ENCODE peak calls at places on chromosome 7, in nine cellular contexts. One of them, this sample, is unnamed.

GRCh38 chr7:117731455-117731854 is 141.8 kb downstream of the CTTNBP2 start:
- DNase-seq in neural progenitor cell: no peak
- DNase-seq in CD4-positive, CD25-positive, alpha-beta regulatory T cell: no peak
- DNase-seq in NCI-H345: no peak
- DNase-seq in OCI-LY7: no peak
- DNase-seq in DMS 273 treated with DMSO at 0.1 percent for 48 hours: no peak
- DNase-seq in choroid plexus epithelial cell: no peak
- DNase-seq in activated CD4-positive, alpha-beta T cell treated with anti-CD3 and anti-CD28 coated beads, Interleukin-2, amount 50 U/mL, for 24 hours: no peak
- DNase-seq in HT1080: peak
- DNase-seq in this sample: no peak

GRCh38 chr7:85030893-85031292 is 156.0 kb downstream of the SEMA3D start:
- DNase-seq in neural progenitor cell: peak
- DNase-seq in CD4-positive, CD25-positive, alpha-beta regulatory T cell: no peak
- DNase-seq in NCI-H345: peak
- DNase-seq in OCI-LY7: peak
- DNase-seq in DMS 273 treated with DMSO at 0.1 percent for 48 hours: no peak
- DNase-seq in choroid plexus epithelial cell: peak
- DNase-seq in activated CD4-positive, alpha-beta T cell treated with anti-CD3 and anti-CD28 coated beads, Interleukin-2, amount 50 U/mL, for 24 hours: no peak
- DNase-seq in HT1080: peak
- DNase-seq in this sample: no peak

GRCh38 chr7:119228482-119228881 is 1004.0 kb downstream of the ANKRD7 start:
- DNase-seq in neural progenitor cell: no peak
- DNase-seq in CD4-positive, CD25-positive, alpha-beta regulatory T cell: no peak
- DNase-seq in NCI-H345: no peak
- DNase-seq in OCI-LY7: no peak
- DNase-seq in DMS 273 treated with DMSO at 0.1 percent for 48 hours: no peak
- DNase-seq in choroid plexus epithelial cell: no peak
- DNase-seq in activated CD4-positive, alpha-beta T cell treated with anti-CD3 and anti-CD28 coated beads, Interleukin-2, amount 50 U/mL, for 24 hours: no peak
- DNase-seq in HT1080: no peak
- DNase-seq in this sample: no peak

GRCh38 chr7:27249724-27250636 is 7.4 kb downstream of the EVX1 start:
- DNase-seq in neural progenitor cell: peak
- DNase-seq in CD4-positive, CD25-positive, alpha-beta regulatory T cell: no peak
- DNase-seq in NCI-H345: no peak
- DNase-seq in OCI-LY7: no peak
- DNase-seq in DMS 273 treated with DMSO at 0.1 percent for 48 hours: no peak
- DNase-seq in choroid plexus epithelial cell: no peak
- DNase-seq in activated CD4-positive, alpha-beta T cell treated with anti-CD3 and anti-CD28 coated beads, Interleukin-2, amount 50 U/mL, for 24 hours: no peak
- DNase-seq in HT1080: no peak
- DNase-seq in this sample: no peak

GRCh38 chr7:25350074-25350473 is 121.8 kb upstream of the NPVF start:
- DNase-seq in neural progenitor cell: no peak
- DNase-seq in CD4-positive, CD25-positive, alpha-beta regulatory T cell: no peak
- DNase-seq in NCI-H345: no peak
- DNase-seq in OCI-LY7: no peak
- DNase-seq in DMS 273 treated with DMSO at 0.1 percent for 48 hours: no peak
- DNase-seq in choroid plexus epithelial cell: no peak
- DNase-seq in activated CD4-positive, alpha-beta T cell treated with anti-CD3 and anti-CD28 coated beads, Interleukin-2, amount 50 U/mL, for 24 hours: no peak
- DNase-seq in HT1080: no peak
- DNase-seq in this sample: no peak

GRCh38 chr7:155647734-155648133 is 3.3 kb downstream of the RBM33 start:
- DNase-seq in neural progenitor cell: no peak
- DNase-seq in CD4-positive, CD25-positive, alpha-beta regulatory T cell: no peak
- DNase-seq in NCI-H345: no peak
- DNase-seq in OCI-LY7: no peak
- DNase-seq in DMS 273 treated with DMSO at 0.1 percent for 48 hours: no peak
- DNase-seq in choroid plexus epithelial cell: no peak
- DNase-seq in activated CD4-positive, alpha-beta T cell treated with anti-CD3 and anti-CD28 coated beads, Interleukin-2, amount 50 U/mL, for 24 hours: no peak
- DNase-seq in HT1080: no peak
- DNase-seq in this sample: no peak

GRCh38 chr7:105677803-105678583 is 96.7 kb upstream of the EFCAB10 start:
- DNase-seq in neural progenitor cell: no peak
- DNase-seq in CD4-positive, CD25-positive, alpha-beta regulatory T cell: peak
- DNase-seq in NCI-H345: no peak
- DNase-seq in OCI-LY7: peak
- DNase-seq in DMS 273 treated with DMSO at 0.1 percent for 48 hours: no peak
- DNase-seq in choroid plexus epithelial cell: no peak
- DNase-seq in activated CD4-positive, alpha-beta T cell treated with anti-CD3 and anti-CD28 coated beads, Interleukin-2, amount 50 U/mL, for 24 hours: no peak
- DNase-seq in HT1080: no peak
- DNase-seq in this sample: no peak

GRCh38 chr7:108235451-108236061 is 105.4 kb upstream of the LAMB4 start:
- DNase-seq in neural progenitor cell: no peak
- DNase-seq in CD4-positive, CD25-positive, alpha-beta regulatory T cell: no peak
- DNase-seq in NCI-H345: no peak
- DNase-seq in OCI-LY7: no peak
- DNase-seq in DMS 273 treated with DMSO at 0.1 percent for 48 hours: no peak
- DNase-seq in choroid plexus epithelial cell: peak
- DNase-seq in activated CD4-positive, alpha-beta T cell treated with anti-CD3 and anti-CD28 coated beads, Interleukin-2, amount 50 U/mL, for 24 hours: no peak
- DNase-seq in HT1080: peak
- DNase-seq in this sample: no peak

GRCh38 chr7:412731-413356 is 106.8 kb downstream of the PDGFA start:
- DNase-seq in neural progenitor cell: no peak
- DNase-seq in CD4-positive, CD25-positive, alpha-beta regulatory T cell: no peak
- DNase-seq in NCI-H345: no peak
- DNase-seq in OCI-LY7: no peak
- DNase-seq in DMS 273 treated with DMSO at 0.1 percent for 48 hours: peak
- DNase-seq in choroid plexus epithelial cell: no peak
- DNase-seq in activated CD4-positive, alpha-beta T cell treated with anti-CD3 and anti-CD28 coated beads, Interleukin-2, amount 50 U/mL, for 24 hours: no peak
- DNase-seq in HT1080: no peak
- DNase-seq in this sample: no peak

GRCh38 chr7:127119517-127119916 is 133.2 kb downstream of the GRM8 start:
- DNase-seq in neural progenitor cell: no peak
- DNase-seq in CD4-positive, CD25-positive, alpha-beta regulatory T cell: no peak
- DNase-seq in NCI-H345: peak
- DNase-seq in OCI-LY7: no peak
- DNase-seq in DMS 273 treated with DMSO at 0.1 percent for 48 hours: no peak
- DNase-seq in choroid plexus epithelial cell: no peak
- DNase-seq in activated CD4-positive, alpha-beta T cell treated with anti-CD3 and anti-CD28 coated beads, Interleukin-2, amount 50 U/mL, for 24 hours: no peak
- DNase-seq in HT1080: no peak
- DNase-seq in this sample: no peak

GRCh38 chr7:158663428-158663741 is 41.2 kb downstream of the NCAPG2 start:
- DNase-seq in neural progenitor cell: no peak
- DNase-seq in CD4-positive, CD25-positive, alpha-beta regulatory T cell: no peak
- DNase-seq in NCI-H345: no peak
- DNase-seq in OCI-LY7: no peak
- DNase-seq in DMS 273 treated with DMSO at 0.1 percent for 48 hours: no peak
- DNase-seq in choroid plexus epithelial cell: no peak
- DNase-seq in activated CD4-positive, alpha-beta T cell treated with anti-CD3 and anti-CD28 coated beads, Interleukin-2, amount 50 U/mL, for 24 hours: no peak
- DNase-seq in HT1080: no peak
- DNase-seq in this sample: no peak

GRCh38 chr7:104926189-104926904 is 87.7 kb upstream of the KMT2E start:
- DNase-seq in neural progenitor cell: no peak
- DNase-seq in CD4-positive, CD25-positive, alpha-beta regulatory T cell: no peak
- DNase-seq in NCI-H345: no peak
- DNase-seq in OCI-LY7: no peak
- DNase-seq in DMS 273 treated with DMSO at 0.1 percent for 48 hours: no peak
- DNase-seq in choroid plexus epithelial cell: no peak
- DNase-seq in activated CD4-positive, alpha-beta T cell treated with anti-CD3 and anti-CD28 coated beads, Interleukin-2, amount 50 U/mL, for 24 hours: no peak
- DNase-seq in HT1080: no peak
- DNase-seq in this sample: no peak

GRCh38 chr7:28937593-28937992 is 20.5 kb downstream of the TRIL start:
- DNase-seq in neural progenitor cell: no peak
- DNase-seq in CD4-positive, CD25-positive, alpha-beta regulatory T cell: no peak
- DNase-seq in NCI-H345: no peak
- DNase-seq in OCI-LY7: no peak
- DNase-seq in DMS 273 treated with DMSO at 0.1 percent for 48 hours: no peak
- DNase-seq in choroid plexus epithelial cell: no peak
- DNase-seq in activated CD4-positive, alpha-beta T cell treated with anti-CD3 and anti-CD28 coated beads, Interleukin-2, amount 50 U/mL, for 24 hours: no peak
- DNase-seq in HT1080: no peak
- DNase-seq in this sample: no peak

GRCh38 chr7:81789406-81790139 is 19.7 kb upstream of the HGF start:
- DNase-seq in neural progenitor cell: no peak
- DNase-seq in CD4-positive, CD25-positive, alpha-beta regulatory T cell: no peak
- DNase-seq in NCI-H345: no peak
- DNase-seq in OCI-LY7: no peak
- DNase-seq in DMS 273 treated with DMSO at 0.1 percent for 48 hours: no peak
- DNase-seq in choroid plexus epithelial cell: peak
- DNase-seq in activated CD4-positive, alpha-beta T cell treated with anti-CD3 and anti-CD28 coated beads, Interleukin-2, amount 50 U/mL, for 24 hours: no peak
- DNase-seq in HT1080: no peak
- DNase-seq in this sample: no peak

GRCh38 chr7:7452652-7453051 is 83.0 kb downstream of the COL28A1 start:
- DNase-seq in neural progenitor cell: no peak
- DNase-seq in CD4-positive, CD25-positive, alpha-beta regulatory T cell: no peak
- DNase-seq in NCI-H345: no peak
- DNase-seq in OCI-LY7: no peak
- DNase-seq in DMS 273 treated with DMSO at 0.1 percent for 48 hours: no peak
- DNase-seq in choroid plexus epithelial cell: no peak
- DNase-seq in activated CD4-positive, alpha-beta T cell treated with anti-CD3 and anti-CD28 coated beads, Interleukin-2, amount 50 U/mL, for 24 hours: no peak
- DNase-seq in HT1080: no peak
- DNase-seq in this sample: no peak

GRCh38 chr7:104552102-104552501 is 223.7 kb downstream of the LHFPL3 start:
- DNase-seq in neural progenitor cell: peak
- DNase-seq in CD4-positive, CD25-positive, alpha-beta regulatory T cell: no peak
- DNase-seq in NCI-H345: no peak
- DNase-seq in OCI-LY7: peak
- DNase-seq in DMS 273 treated with DMSO at 0.1 percent for 48 hours: no peak
- DNase-seq in choroid plexus epithelial cell: peak
- DNase-seq in activated CD4-positive, alpha-beta T cell treated with anti-CD3 and anti-CD28 coated beads, Interleukin-2, amount 50 U/mL, for 24 hours: no peak
- DNase-seq in HT1080: peak
- DNase-seq in this sample: no peak

GRCh38 chr7:133433165-133433812 is 180.4 kb downstream of the EXOC4 start:
- DNase-seq in neural progenitor cell: no peak
- DNase-seq in CD4-positive, CD25-positive, alpha-beta regulatory T cell: no peak
- DNase-seq in NCI-H345: no peak
- DNase-seq in OCI-LY7: no peak
- DNase-seq in DMS 273 treated with DMSO at 0.1 percent for 48 hours: no peak
- DNase-seq in choroid plexus epithelial cell: peak
- DNase-seq in activated CD4-positive, alpha-beta T cell treated with anti-CD3 and anti-CD28 coated beads, Interleukin-2, amount 50 U/mL, for 24 hours: no peak
- DNase-seq in HT1080: no peak
- DNase-seq in this sample: no peak

GRCh38 chr7:127865466-127865865 is 165.8 kb downstream of the LRRC4 start:
- DNase-seq in neural progenitor cell: no peak
- DNase-seq in CD4-positive, CD25-positive, alpha-beta regulatory T cell: no peak
- DNase-seq in NCI-H345: no peak
- DNase-seq in OCI-LY7: no peak
- DNase-seq in DMS 273 treated with DMSO at 0.1 percent for 48 hours: no peak
- DNase-seq in choroid plexus epithelial cell: peak
- DNase-seq in activated CD4-positive, alpha-beta T cell treated with anti-CD3 and anti-CD28 coated beads, Interleukin-2, amount 50 U/mL, for 24 hours: no peak
- DNase-seq in HT1080: peak
- DNase-seq in this sample: no peak

GRCh38 chr7:7798510-7798909 is 80.1 kb upstream of the RPA3 start:
- DNase-seq in neural progenitor cell: no peak
- DNase-seq in CD4-positive, CD25-positive, alpha-beta regulatory T cell: no peak
- DNase-seq in NCI-H345: no peak
- DNase-seq in OCI-LY7: no peak
- DNase-seq in DMS 273 treated with DMSO at 0.1 percent for 48 hours: peak
- DNase-seq in choroid plexus epithelial cell: no peak
- DNase-seq in activated CD4-positive, alpha-beta T cell treated with anti-CD3 and anti-CD28 coated beads, Interleukin-2, amount 50 U/mL, for 24 hours: no peak
- DNase-seq in HT1080: no peak
- DNase-seq in this sample: no peak

GRCh38 chr7:64266341-64266919 is 38.2 kb downstream of the ZNF679 start:
- DNase-seq in neural progenitor cell: no peak
- DNase-seq in CD4-positive, CD25-positive, alpha-beta regulatory T cell: no peak
- DNase-seq in NCI-H345: no peak
- DNase-seq in OCI-LY7: no peak
- DNase-seq in DMS 273 treated with DMSO at 0.1 percent for 48 hours: no peak
- DNase-seq in choroid plexus epithelial cell: no peak
- DNase-seq in activated CD4-positive, alpha-beta T cell treated with anti-CD3 and anti-CD28 coated beads, Interleukin-2, amount 50 U/mL, for 24 hours: no peak
- DNase-seq in HT1080: no peak
- DNase-seq in this sample: no peak

GRCh38 chr7:158468700-158469296 is 118.8 kb downstream of the PTPRN2 start:
- DNase-seq in neural progenitor cell: no peak
- DNase-seq in CD4-positive, CD25-positive, alpha-beta regulatory T cell: no peak
- DNase-seq in NCI-H345: no peak
- DNase-seq in OCI-LY7: no peak
- DNase-seq in DMS 273 treated with DMSO at 0.1 percent for 48 hours: no peak
- DNase-seq in choroid plexus epithelial cell: no peak
- DNase-seq in activated CD4-positive, alpha-beta T cell treated with anti-CD3 and anti-CD28 coated beads, Interleukin-2, amount 50 U/mL, for 24 hours: no peak
- DNase-seq in HT1080: no peak
- DNase-seq in this sample: no peak

GRCh38 chr7:41005381-41005901 is 697.4 kb downstream of the INHBA start:
- DNase-seq in neural progenitor cell: no peak
- DNase-seq in CD4-positive, CD25-positive, alpha-beta regulatory T cell: no peak
- DNase-seq in NCI-H345: no peak
- DNase-seq in OCI-LY7: no peak
- DNase-seq in DMS 273 treated with DMSO at 0.1 percent for 48 hours: no peak
- DNase-seq in choroid plexus epithelial cell: peak
- DNase-seq in activated CD4-positive, alpha-beta T cell treated with anti-CD3 and anti-CD28 coated beads, Interleukin-2, amount 50 U/mL, for 24 hours: no peak
- DNase-seq in HT1080: peak
- DNase-seq in this sample: no peak

GRCh38 chr7:130420943-130421578 is 19.8 kb downstream of the CEP41 start:
- DNase-seq in neural progenitor cell: no peak
- DNase-seq in CD4-positive, CD25-positive, alpha-beta regulatory T cell: no peak
- DNase-seq in NCI-H345: peak
- DNase-seq in OCI-LY7: no peak
- DNase-seq in DMS 273 treated with DMSO at 0.1 percent for 48 hours: no peak
- DNase-seq in choroid plexus epithelial cell: peak
- DNase-seq in activated CD4-positive, alpha-beta T cell treated with anti-CD3 and anti-CD28 coated beads, Interleukin-2, amount 50 U/mL, for 24 hours: no peak
- DNase-seq in HT1080: no peak
- DNase-seq in this sample: no peak

GRCh38 chr7:140899883-140900282 is 24.8 kb downstream of the BRAF start:
- DNase-seq in neural progenitor cell: peak
- DNase-seq in CD4-positive, CD25-positive, alpha-beta regulatory T cell: no peak
- DNase-seq in NCI-H345: no peak
- DNase-seq in OCI-LY7: no peak
- DNase-seq in DMS 273 treated with DMSO at 0.1 percent for 48 hours: peak
- DNase-seq in choroid plexus epithelial cell: no peak
- DNase-seq in activated CD4-positive, alpha-beta T cell treated with anti-CD3 and anti-CD28 coated beads, Interleukin-2, amount 50 U/mL, for 24 hours: no peak
- DNase-seq in HT1080: no peak
- DNase-seq in this sample: no peak

GRCh38 chr7:82105463-82105862 is 335.6 kb upstream of the HGF start:
- DNase-seq in neural progenitor cell: no peak
- DNase-seq in CD4-positive, CD25-positive, alpha-beta regulatory T cell: no peak
- DNase-seq in NCI-H345: no peak
- DNase-seq in OCI-LY7: no peak
- DNase-seq in DMS 273 treated with DMSO at 0.1 percent for 48 hours: no peak
- DNase-seq in choroid plexus epithelial cell: peak
- DNase-seq in activated CD4-positive, alpha-beta T cell treated with anti-CD3 and anti-CD28 coated beads, Interleukin-2, amount 50 U/mL, for 24 hours: no peak
- DNase-seq in HT1080: peak
- DNase-seq in this sample: no peak

This sample was measured in GOT3.